ENCODE peak calls at places on chromosomes 13 and 19, in eight cellular contexts. H is stimulated activated CD8-positive, alpha-beta memory T cell treated with anti-CD3 and anti-CD28 coated beads, Interleukin-4, amount 100 ng/mL, for 1 hour; B is C1 segment of cervical spinal cord; P is endodermal cell; T is activated naive CD8-positive, alpha-beta T cell treated with anti-CD3 and anti-CD28 coated beads, Interleukin-2, amount 50 U/mL, for 24 hours; L is NCI-H2171; D is body of pancreas; N is stimulated activated CD4-positive, alpha-beta T cell treated with anti-CD3 and anti-CD28 coated beads, Interleukin-2, amount 100 ng/mL, for 48 hours. M is an unnamed sample.

GRCh38 chr13:37288057-37288720 is 182.7 kb upstream of the CSNK1A1L start:
- DNase-seq in H (no peak), L (no peak), P (no peak), N (no peak), D (no peak), B (no peak), T (no peak), M (no peak)

GRCh38 chr19:10553943-10554381 is 10.3 kb downstream of the ATG4D start:
- DNase-seq in T (peak), N (no peak), H (no peak), P (no peak), D (no peak), B (no peak), L (no peak), M (no peak)

GRCh38 chr19:12244370-12244769 is 50.3 kb downstream of the ZNF44 start:
- DNase-seq in P (no peak), D (no peak), L (no peak), H (no peak), T (no peak), B (no peak), N (no peak), M (no peak)

GRCh38 chr13:53276265-53276664 is 247.7 kb downstream of the OLFM4 start:
- DNase-seq in L (no peak), B (no peak), D (no peak), N (no peak), T (no peak), P (peak), H (no peak), M (peak)

GRCh38 chr13:49302817-49303216 is 55.1 kb downstream of the CDADC1 start:
- DNase-seq in H (no peak), B (no peak), P (no peak), N (no peak), T (no peak), D (no peak), L (no peak), M (no peak)

GRCh38 chr19:51470966-51471365 is 7.4 kb upstream of the CEACAM18 start:
- DNase-seq in H (no peak), N (no peak), P (no peak), D (no peak), B (no peak), T (no peak), L (no peak), M (no peak)

GRCh38 chr13:112752711-112753541 is 63.1 kb downstream of the ATP11A start:
- DNase-seq in B (no peak), P (no peak), H (no peak), D (no peak), L (no peak), T (peak), N (peak), M (no peak)

GRCh38 chr19:3788991-3789778 is 3.0 kb upstream of the MATK start:
- DNase-seq in B (no peak), N (no peak), L (no peak), D (no peak), P (peak), H (no peak), T (peak), M (no peak)

GRCh38 chr13:40232321-40232720 is 434.1 kb downstream of the FOXO1 start:
- DNase-seq in H (no peak), L (no peak), T (no peak), N (no peak), P (peak), D (no peak), B (no peak), M (peak)

GRCh38 chr19:12365094-12365371 is 450 bp downstream of the ZNF442 start:
- DNase-seq in P (no peak), H (no peak), D (peak), L (no peak), N (peak), B (no peak), T (no peak), M (no peak)

GRCh38 chr13:60329221-60329983 is 67.6 kb upstream of the TDRD3 start:
- DNase-seq in T (peak), B (no peak), D (peak), H (no peak), P (peak), N (no peak), L (peak), M (peak)

GRCh38 chr19:12996542-12997094 is 1.3 kb downstream of the NFIX start:
- DNase-seq in B (no peak), H (no peak), P (peak), T (no peak), D (peak), L (no peak), N (no peak), M (peak)

GRCh38 chr13:32415019-32415418 is 12.9 kb downstream of the N4BP2L1 start:
- DNase-seq in L (no peak), T (no peak), P (peak), N (no peak), D (no peak), H (no peak), B (no peak), M (peak)

GRCh38 chr19:7292950-7293794 is 1.0 kb downstream of the INSR start:
- DNase-seq in P (peak), L (no peak), T (peak), B (no peak), H (no peak), D (peak), N (no peak), M (peak)

GRCh38 chr13:33937373-33938087 is 119.6 kb downstream of the RFC3 start:
- DNase-seq in D (no peak), P (no peak), L (no peak), N (no peak), T (no peak), H (no peak), B (no peak), M (peak)

GRCh38 chr13:49287995-49288394 is 40.3 kb downstream of the CDADC1 start:
- DNase-seq in T (no peak), B (no peak), L (no peak), P (no peak), H (no peak), D (no peak), N (no peak), M (no peak)

GRCh38 chr19:2014081-2014693 is 1.3 kb downstream of the BTBD2 start:
- DNase-seq in B (no peak), D (no peak), N (no peak), L (no peak), P (no peak), T (no peak), H (no peak), M (no peak)

GRCh38 chr13:36323951-36324566 is 22.1 kb downstream of the SPART start:
- DNase-seq in L (no peak), P (peak), B (no peak), D (no peak), H (no peak), N (no peak), T (no peak), M (peak)

GRCh38 chr13:20401958-20402856 is 123.5 kb downstream of the CRYL1 start:
- DNase-seq in L (no peak), B (no peak), H (no peak), T (no peak), D (no peak), N (no peak), P (peak), M (no peak)